ENCODE peak calls at places on chromosomes 2 and 18, in seven cellular contexts. Q is HL-60; L is activated naive CD8-positive, alpha-beta T cell treated with anti-CD3 and anti-CD28 coated beads, Interleukin-2, amount 50 U/mL, for 24 hours; O is activated T-helper 1 cell treated with Interleukin-2 at 50 U/mL for 16 hours; H is astrocyte of the spinal cord; S is posterior vena cava; A is left lobe of liver. C is an unnamed sample.

GRCh38 chr2:154261473-154262027 is 389.8 kb downstream of the GALNT13 start:
- DNase-seq in A (no peak), O (no peak), Q (no peak), H (no peak), L (no peak), S (no peak), C (no peak)

GRCh38 chr18:3651266-3651665 is 201.3 kb downstream of the TGIF1 start:
- DNase-seq in O (no peak), S (no peak), A (no peak), L (no peak), H (no peak), Q (no peak), C (no peak)

GRCh38 chr2:65382776-65383357 is 49.5 kb downstream of the SPRED2 start:
- DNase-seq in L (peak), S (peak), Q (peak), O (peak), A (peak), H (peak), C (peak)

GRCh38 chr2:188976545-188977268 is 2.5 kb downstream of the COL3A1 start:
- DNase-seq in Q (no peak), S (no peak), O (no peak), L (no peak), A (no peak), H (peak), C (no peak)

GRCh38 chr2:19358242-19359020 is at the start of gene OSR1:
- DNase-seq in Q (no peak), H (peak), A (no peak), O (no peak), S (peak), L (no peak), C (peak)

GRCh38 chr2:43102366-43103092 is 123.9 kb downstream of the ZFP36L2 start:
- DNase-seq in Q (no peak), O (no peak), A (no peak), L (no peak), H (no peak), S (peak), C (no peak)

GRCh38 chr2:67604360-67604759 is 207.2 kb downstream of the ETAA1 start:
- DNase-seq in Q (no peak), L (no peak), A (no peak), O (no peak), H (no peak), S (no peak), C (no peak)

GRCh38 chr2:132469095-132469494 is 52.5 kb downstream of the GPR39 start:
- DNase-seq in O (no peak), L (no peak), S (no peak), A (no peak), H (no peak), Q (no peak), C (no peak)

GRCh38 chr2:317501-318424 is 29.9 kb upstream of the ALKAL2 start:
- DNase-seq in A (no peak), S (no peak), L (peak), O (no peak), Q (no peak), H (peak), C (no peak)

GRCh38 chr18:848062-848795 is 36.2 kb upstream of the YES1 start:
- DNase-seq in H (no peak), O (no peak), Q (no peak), L (no peak), S (no peak), A (peak), C (no peak)

GRCh38 chr2:109535217-109535946 is 78.4 kb downstream of the SEPTIN10 start:
- DNase-seq in S (peak), H (no peak), Q (no peak), A (peak), O (no peak), L (no peak), C (no peak)

GRCh38 chr2:54503192-54503591 is 47.1 kb downstream of the SPTBN1 start:
- DNase-seq in L (peak), A (no peak), H (no peak), Q (no peak), O (no peak), S (no peak), C (no peak)

GRCh38 chr2:43845181-43845580 is 6.4 kb downstream of the ABCG8 start:
- DNase-seq in A (peak), L (no peak), Q (no peak), S (no peak), O (no peak), H (no peak), C (no peak)

GRCh38 chr2:75007061-75007460 is 48.6 kb downstream of the POLE4 start:
- DNase-seq in S (no peak), A (no peak), H (no peak), L (no peak), Q (no peak), O (no peak), C (no peak)

GRCh38 chr18:27109403-27109802 is 75.7 kb downstream of the CHST9 start:
- DNase-seq in S (no peak), H (no peak), Q (no peak), L (no peak), A (no peak), O (no peak), C (no peak)

GRCh38 chr18:8423051-8423558 is 186.1 kb upstream of the RAB12 start:
- DNase-seq in L (no peak), H (peak), S (no peak), A (no peak), Q (no peak), O (no peak), C (no peak)

GRCh38 chr2:7022486-7022885 is 105.3 kb downstream of the RNF144A start:
- DNase-seq in Q (no peak), O (no peak), H (peak), L (no peak), A (no peak), S (no peak), C (no peak)

GRCh38 chr2:127086800-127087737 is 19.9 kb downstream of the BIN1 start:
- DNase-seq in H (peak), Q (no peak), S (peak), O (no peak), L (peak), A (no peak), C (peak)

GRCh38 chr18:8341481-8342230 is 267.6 kb upstream of the RAB12 start:
- DNase-seq in H (peak), A (peak), L (no peak), Q (no peak), O (no peak), S (no peak), C (no peak)

GRCh38 chr2:238462782-238463396 is 36.2 kb downstream of the ASB1 start:
- DNase-seq in Q (peak), S (no peak), L (no peak), A (no peak), H (peak), O (no peak), C (no peak)

GRCh38 chr2:120769787-120770120 is 34.1 kb downstream of the GLI2 start:
- DNase-seq in H (no peak), S (peak), L (no peak), O (no peak), A (no peak), Q (no peak), C (no peak)

GRCh38 chr2:175576875-175577274 is 395.4 kb upstream of the ATP5MC3 start:
- DNase-seq in S (no peak), H (no peak), Q (no peak), O (no peak), A (no peak), L (no peak), C (no peak)

GRCh38 chr2:23900927-23901322 is 26.0 kb downstream of the ATAD2B start:
- DNase-seq in Q (peak), O (no peak), S (no peak), L (no peak), A (no peak), H (peak), C (no peak)

GRCh38 chr2:56169521-56169920 is 14.3 kb upstream of the CCDC85A start:
- DNase-seq in S (no peak), A (no peak), L (no peak), O (no peak), H (no peak), Q (no peak), C (no peak)

GRCh38 chr18:74806700-74807416 is 209.2 kb downstream of the ZNF407 start:
- DNase-seq in O (no peak), L (no peak), A (no peak), Q (no peak), H (peak), S (no peak), C (no peak)

C was measured in ureter.